ENCODE peak calls at places on chromosome 12, in nine cellular contexts. Z is activated naive CD4-positive, alpha-beta T cell; P is neural crest cell; W is stimulated activated naive CD8-positive, alpha-beta T cell treated with anti-CD3 and anti-CD28 coated beads, Interleukin-15, Interleukin-2, amounts not matched to agents 100 U/mL and 50 U/mL, for 24 hours; I is GDM1; K is A549; G is endodermal cell; N is posterior cingulate gyrus; A is GM04504. H is an unnamed sample.

GRCh38 chr12:25458047-25458552 is 95.0 kb downstream of the LMNTD1 start:
- DNase-seq in P (no peak), K (peak), N (no peak), W (no peak), Z (no peak), I (no peak), A (peak), G (no peak), H (no peak)

GRCh38 chr12:108616941-108617858 is 16.5 kb downstream of the SELPLG start:
- DNase-seq in W (peak), A (no peak), K (no peak), P (no peak), G (no peak), N (no peak), I (peak), Z (peak), H (no peak)

GRCh38 chr12:130044991-130045621 is 117.2 kb upstream of the FZD10 start:
- DNase-seq in I (no peak), K (no peak), Z (no peak), W (no peak), N (no peak), P (peak), G (peak), A (no peak), H (peak)

GRCh38 chr12:25500651-25501050 is 52.4 kb downstream of the LMNTD1 start:
- DNase-seq in W (no peak), A (no peak), I (no peak), K (no peak), N (no peak), Z (no peak), P (no peak), G (no peak), H (no peak)

GRCh38 chr12:112107728-112108447 is 695 bp downstream of the NAA25 start:
- DNase-seq in W (peak), N (peak), K (peak), P (no peak), I (peak), G (peak), A (no peak), Z (no peak), H (peak)

GRCh38 chr12:127548123-127548553 is 718.8 kb upstream of the TMEM132C start:
- DNase-seq in I (no peak), W (no peak), P (no peak), K (no peak), G (no peak), Z (no peak), N (no peak), A (peak), H (no peak)

GRCh38 chr12:96889273-96889933 is 17.7 kb upstream of the NEDD1 start:
- DNase-seq in W (no peak), N (no peak), A (peak), I (no peak), Z (no peak), P (no peak), K (peak), G (no peak), H (no peak)

GRCh38 chr12:127515941-127516340 is 751.0 kb upstream of the TMEM132C start:
- DNase-seq in K (no peak), Z (no peak), W (no peak), G (no peak), P (no peak), I (no peak), A (peak), N (no peak), H (no peak)

GRCh38 chr12:118120579-118121363 is 15.2 kb upstream of the PEBP1 start:
- DNase-seq in Z (peak), G (peak), A (peak), P (peak), I (peak), N (peak), W (peak), K (peak), H (peak)

GRCh38 chr12:53182836-53183235 is 2.1 kb upstream of the CSAD start:
- DNase-seq in K (no peak), I (peak), G (no peak), P (no peak), W (no peak), A (no peak), N (no peak), Z (no peak), H (no peak)

GRCh38 chr12:67893003-67893402 is 96.2 kb upstream of the IFNG-AS1 start:
- DNase-seq in Z (no peak), W (no peak), K (no peak), G (no peak), P (no peak), N (no peak), I (no peak), A (no peak), H (no peak)

GRCh38 chr12:57993030-57993429 is 51.7 kb downstream of the ATP23 start:
- DNase-seq in N (no peak), P (no peak), Z (no peak), W (no peak), I (no peak), G (no peak), K (no peak), A (no peak), H (no peak)

GRCh38 chr12:39071611-39072010 is 166.2 kb upstream of the CPNE8 start:
- DNase-seq in K (no peak), N (no peak), I (no peak), A (no peak), Z (no peak), G (no peak), P (no peak), W (no peak), H (no peak)

GRCh38 chr12:29316772-29317171 is 64.2 kb downstream of the ERGIC2 start:
- DNase-seq in P (no peak), N (no peak), G (peak), A (peak), W (no peak), K (no peak), Z (no peak), I (no peak), H (peak)

GRCh38 chr12:53961025-53961761 is 6.5 kb downstream of the HOXC12 start:
- DNase-seq in I (no peak), G (peak), W (no peak), Z (no peak), N (no peak), K (no peak), P (no peak), A (no peak), H (peak)

GRCh38 chr12:26736563-26737486 is 96.2 kb downstream of the ITPR2 start:
- DNase-seq in I (no peak), P (no peak), Z (no peak), G (no peak), A (no peak), N (no peak), K (no peak), W (no peak), H (no peak)

GRCh38 chr12:68538722-68539614 is 71.7 kb upstream of the RAP1B start:
- DNase-seq in P (no peak), W (peak), A (no peak), G (peak), K (no peak), I (peak), Z (peak), N (no peak), H (peak)

GRCh38 chr12:56840922-56841321 is 77.8 kb downstream of the HSD17B6 start:
- DNase-seq in G (peak), N (no peak), K (no peak), A (no peak), Z (no peak), W (no peak), I (no peak), P (no peak), H (peak)

GRCh38 chr12:3200779-3201738 is 123.9 kb downstream of the TSPAN9 start:
- DNase-seq in N (no peak), I (no peak), Z (no peak), G (peak), A (no peak), W (no peak), K (no peak), P (no peak), H (no peak)

GRCh38 chr12:6960291-6961277 is 9.4 kb downstream of the PTPN6 start:
- DNase-seq in P (no peak), G (peak), Z (no peak), I (no peak), K (peak), N (no peak), A (no peak), W (peak), H (peak)

GRCh38 chr12:62629413-62629812 is 162.8 kb downstream of the MON2 start:
- DNase-seq in W (no peak), A (no peak), P (no peak), G (peak), N (no peak), K (no peak), I (no peak), Z (no peak), H (peak)

GRCh38 chr12:65500121-65500846 is 221.8 kb downstream of the MSRB3 start:
- DNase-seq in G (no peak), A (no peak), Z (no peak), P (no peak), K (no peak), I (no peak), W (no peak), N (no peak), H (no peak)

GRCh38 chr12:53190108-53190729 is 9.5 kb upstream of the CSAD start:
- DNase-seq in I (no peak), Z (peak), A (no peak), W (peak), K (peak), G (peak), N (no peak), P (peak), H (peak)

GRCh38 chr12:76346798-76347420 is 1.3 kb downstream of the BBS10 start:
- DNase-seq in G (no peak), Z (no peak), K (peak), I (peak), N (peak), W (no peak), P (no peak), A (peak), H (no peak)

GRCh38 chr12:25995906-25996305 is 37.4 kb downstream of the RASSF8 start:
- DNase-seq in P (no peak), W (no peak), I (no peak), K (no peak), N (no peak), G (no peak), A (no peak), Z (no peak), H (no peak)

GRCh38 chr12:98985156-98985555 is 340.1 kb downstream of the APAF1 start:
- DNase-seq in Z (no peak), K (no peak), N (no peak), W (no peak), G (no peak), P (no peak), A (no peak), I (no peak), H (no peak)

GRCh38 chr12:94771741-94772140 is 121.4 kb upstream of the TMCC3 start:
- DNase-seq in G (no peak), K (no peak), I (no peak), W (no peak), Z (no peak), N (no peak), A (no peak), P (no peak), H (no peak)

GRCh38 chr12:27969901-27970390 is 2.6 kb downstream of the PTHLH start:
- DNase-seq in P (peak), A (no peak), I (no peak), W (peak), N (no peak), Z (no peak), K (peak), G (peak), H (peak)